ENCODE peak calls at places on chromosomes 6 and 20, in four cellular contexts. One of them, this sample, is unnamed.

GRCh38 chr20:20593447-20594170 is 118.8 kb downstream of the RALGAPA2 start:
- DNase-seq in HL-60: no peak
- DNase-seq in H9: peak; percentile 77
- DNase-seq in RWPE1: peak; percentile 46
- DNase-seq in this sample: peak; percentile 42

GRCh38 chr20:53829086-53829703 is 235.6 kb upstream of the ZNF217 start:
- DNase-seq in HL-60: no peak
- DNase-seq in H9: no peak
- DNase-seq in RWPE1: peak; percentile 97
- DNase-seq in this sample: no peak

GRCh38 chr6:154156135-154156948 is 117.3 kb downstream of the OPRM1 start:
- DNase-seq in HL-60: no peak
- DNase-seq in H9: peak; percentile 83
- DNase-seq in RWPE1: no peak
- DNase-seq in this sample: peak; percentile 54

GRCh38 chr6:149089508-149089907 is 228.0 kb upstream of the TAB2 start:
- DNase-seq in HL-60: no peak
- DNase-seq in H9: no peak
- DNase-seq in RWPE1: no peak
- DNase-seq in this sample: no peak

GRCh38 chr6:169646906-169647567 is 54.8 kb downstream of the WDR27 start:
- DNase-seq in HL-60: no peak
- DNase-seq in H9: peak; percentile 19
- DNase-seq in RWPE1: no peak
- DNase-seq in this sample: no peak

GRCh38 chr6:11532097-11532496 is 5.5 kb upstream of the TMEM170B start:
- DNase-seq in HL-60: no peak
- DNase-seq in H9: no peak
- DNase-seq in RWPE1: no peak
- DNase-seq in this sample: no peak

GRCh38 chr20:1298888-1299511 is 29.9 kb downstream of the SDCBP2 start:
- DNase-seq in HL-60: no peak
- DNase-seq in H9: no peak
- DNase-seq in RWPE1: no peak
- DNase-seq in this sample: no peak

GRCh38 chr6:150142304-150142656 is 564 bp upstream of the PPP1R14C start:
- DNase-seq in HL-60: peak; percentile 41
- DNase-seq in H9: no peak
- DNase-seq in RWPE1: peak; percentile 64
- DNase-seq in this sample: no peak

GRCh38 chr6:108526739-108527174 is 34.0 kb upstream of the FOXO3 start:
- DNase-seq in HL-60: no peak
- DNase-seq in H9: no peak
- DNase-seq in RWPE1: peak; percentile 41
- DNase-seq in this sample: no peak

GRCh38 chr6:108102965-108103364 is 28.4 kb upstream of the OSTM1 start:
- DNase-seq in HL-60: no peak
- DNase-seq in H9: no peak
- DNase-seq in RWPE1: no peak
- DNase-seq in this sample: no peak

GRCh38 chr6:26222587-26222986 is 135.4 kb downstream of the HFE start:
- DNase-seq in HL-60: no peak
- DNase-seq in H9: no peak
- DNase-seq in RWPE1: no peak
- DNase-seq in this sample: no peak

GRCh38 chr6:13068558-13069210 is 259.7 kb downstream of the TBC1D7 start:
- DNase-seq in HL-60: no peak
- DNase-seq in H9: no peak
- DNase-seq in RWPE1: no peak
- DNase-seq in this sample: peak; percentile 7

GRCh38 chr20:20212675-20213096 is 155.2 kb upstream of the INSM1 start:
- DNase-seq in HL-60: no peak
- DNase-seq in H9: no peak
- DNase-seq in RWPE1: no peak
- DNase-seq in this sample: no peak

GRCh38 chr6:46221221-46221793 is 50.5 kb upstream of the ENPP5 start:
- DNase-seq in HL-60: peak; percentile 5
- DNase-seq in H9: no peak
- DNase-seq in RWPE1: peak; percentile 36
- DNase-seq in this sample: peak; percentile 20

GRCh38 chr6:31058128-31058894 is 48.0 kb downstream of the MUC22 start:
- DNase-seq in HL-60: peak; percentile 15
- DNase-seq in H9: no peak
- DNase-seq in RWPE1: peak; percentile 89
- DNase-seq in this sample: no peak

DNA sequence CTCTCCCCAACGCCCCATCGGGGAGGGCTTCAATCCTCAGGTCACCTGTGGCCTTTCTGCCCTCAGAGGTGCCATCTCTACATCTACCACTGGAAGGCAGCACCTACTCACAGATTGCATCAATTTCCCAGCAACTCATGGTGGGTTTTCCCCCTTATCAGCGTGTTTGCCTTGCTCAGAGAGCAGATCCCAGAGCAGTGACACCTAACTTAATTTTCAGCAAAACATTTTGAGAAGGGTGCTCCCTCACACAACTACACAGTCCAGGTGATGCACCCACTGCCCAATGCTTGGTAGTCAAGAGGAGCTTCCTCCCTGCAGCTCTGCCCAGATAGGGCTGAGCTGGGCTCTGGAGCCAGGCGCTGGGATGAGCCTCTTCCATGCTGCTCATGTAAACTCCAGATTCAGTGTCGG is 48.2 kb downstream of the PLG start:
- DNase-seq in HL-60: no peak
- DNase-seq in H9: peak; percentile 81
- DNase-seq in RWPE1: peak; percentile 29
- DNase-seq in this sample: peak; percentile 57
- TF ChIP-seq CTCF in HL-60: peak; percentile 41
- TF ChIP-seq CTCF in H9: peak; percentile 93
- TF ChIP-seq CTCF in RWPE1: peak; percentile 21
- TF ChIP-seq CTCF in this sample: peak; percentile 53

GRCh38 chr6:55886185-55886836 is 10.9 kb upstream of the BMP5 start:
- DNase-seq in HL-60: no peak
- DNase-seq in H9: no peak
- DNase-seq in RWPE1: no peak
- DNase-seq in this sample: no peak
- TF ChIP-seq CTCF in HL-60: no peak
- TF ChIP-seq CTCF in H9: peak; percentile 67
- TF ChIP-seq CTCF in RWPE1: peak; percentile 40
- TF ChIP-seq CTCF in this sample: peak; percentile 37

DNA sequence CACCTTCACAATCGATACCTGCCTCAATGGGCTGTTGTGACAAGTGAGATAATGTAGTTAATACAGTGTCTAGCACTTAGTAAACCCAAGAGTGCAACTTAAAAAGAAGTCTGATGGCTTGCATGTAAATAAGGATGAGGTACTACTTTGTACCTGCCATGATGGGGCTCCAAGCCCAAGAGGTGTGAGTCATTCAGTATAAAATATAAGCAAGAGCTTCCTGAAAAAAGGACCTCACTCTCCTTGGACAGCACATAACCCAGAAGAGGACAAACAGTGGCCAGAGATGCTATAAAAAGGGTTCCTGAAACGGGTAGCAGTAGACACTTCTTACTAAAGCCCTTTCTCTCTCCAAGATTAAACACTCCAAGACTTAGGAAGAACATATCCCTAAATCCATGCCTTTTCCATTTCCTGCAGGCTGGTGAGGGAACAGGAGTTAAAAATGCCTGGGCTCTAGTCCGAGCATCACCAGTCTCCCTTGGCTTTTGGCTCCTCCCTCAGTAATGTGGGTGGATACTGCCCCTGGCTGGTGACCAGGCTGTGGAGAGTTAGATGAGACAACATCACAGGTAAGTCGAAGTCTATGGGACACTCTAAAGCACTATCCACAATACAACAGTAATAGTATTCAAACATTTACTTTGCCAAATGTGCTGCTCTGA is 4.2 kb downstream of the UBE2V1 start:
- DNase-seq in HL-60: no peak
- DNase-seq in H9: no peak
- DNase-seq in RWPE1: no peak
- DNase-seq in this sample: no peak
- TF ChIP-seq CTCF in HL-60: no peak
- TF ChIP-seq CTCF in H9: no peak
- TF ChIP-seq CTCF in RWPE1: no peak
- TF ChIP-seq CTCF in this sample: no peak

GRCh38 chr6:137977206-137977605 is 110.1 kb downstream of the TNFAIP3 start:
- DNase-seq in HL-60: no peak
- DNase-seq in H9: no peak
- DNase-seq in RWPE1: no peak
- DNase-seq in this sample: no peak

GRCh38 chr6:137973201-137973600 is 106.1 kb downstream of the TNFAIP3 start:
- DNase-seq in HL-60: no peak
- DNase-seq in H9: no peak
- DNase-seq in RWPE1: no peak
- DNase-seq in this sample: no peak

GRCh38 chr6:137976430-137976829 is 109.4 kb downstream of the TNFAIP3 start:
- DNase-seq in HL-60: no peak
- DNase-seq in H9: no peak
- DNase-seq in RWPE1: no peak
- DNase-seq in this sample: no peak

GRCh38 chr6:137977814-137978213 is 110.8 kb downstream of the TNFAIP3 start:
- DNase-seq in HL-60: no peak
- DNase-seq in H9: no peak
- DNase-seq in RWPE1: no peak
- DNase-seq in this sample: no peak

DNA sequence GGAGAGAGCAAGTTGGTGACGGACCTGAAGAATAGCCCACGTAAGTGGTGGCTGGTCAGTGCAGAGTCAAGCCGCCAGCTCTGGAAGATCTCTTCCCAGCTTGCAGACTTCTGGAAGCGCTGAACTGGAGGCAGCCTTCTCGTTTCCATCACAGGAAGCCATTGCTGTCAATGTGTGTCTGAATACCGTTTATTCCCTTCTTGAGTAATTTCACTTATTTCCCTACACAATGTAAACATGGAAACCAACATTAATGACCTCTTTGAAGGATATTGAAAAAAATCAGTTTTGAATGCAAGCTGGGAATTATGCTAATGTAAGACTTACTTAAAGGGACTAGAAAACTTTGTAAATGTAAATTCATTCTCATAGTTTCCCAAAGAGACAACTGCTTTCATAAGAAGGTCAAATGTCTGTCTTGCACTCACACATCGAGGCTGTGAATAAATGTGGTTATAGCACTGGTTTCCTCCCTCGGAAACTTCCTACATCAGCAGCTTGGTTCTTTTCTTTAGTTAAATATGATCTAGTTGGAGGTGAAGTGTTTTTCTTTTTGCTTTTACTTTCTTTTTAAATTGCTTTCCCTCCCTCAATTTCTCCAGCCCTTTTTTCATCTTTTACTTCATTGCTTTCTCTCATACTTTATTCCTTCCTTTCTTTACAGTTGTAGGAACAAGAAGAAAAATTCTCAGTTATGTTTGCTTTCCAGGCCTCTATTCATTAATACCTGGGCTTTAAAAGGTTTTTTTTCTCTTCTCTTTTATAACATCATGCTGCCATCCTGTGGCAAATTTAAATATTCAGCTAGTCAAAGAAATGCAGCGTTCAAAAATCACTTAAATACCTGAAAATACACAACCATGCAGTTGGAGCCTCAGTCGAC is 108.2 kb downstream of the TNFAIP3 start:
- DNase-seq in HL-60: peak; percentile 52
- DNase-seq in H9: no peak
- DNase-seq in RWPE1: peak; percentile 20
- DNase-seq in this sample: no peak
- TF ChIP-seq CTCF in HL-60: no peak
- TF ChIP-seq CTCF in H9: peak; percentile 34
- TF ChIP-seq CTCF in RWPE1: peak; percentile 40
- TF ChIP-seq CTCF in this sample: no peak

GRCh38 chr6:117550078-117550600 is 52.2 kb downstream of the GOPC start:
- DNase-seq in HL-60: no peak
- DNase-seq in H9: no peak
- DNase-seq in RWPE1: no peak
- DNase-seq in this sample: no peak

GRCh38 chr6:117549606-117550005 is 52.7 kb downstream of the GOPC start:
- DNase-seq in HL-60: no peak
- DNase-seq in H9: no peak
- DNase-seq in RWPE1: no peak
- DNase-seq in this sample: no peak

GRCh38 chr6:117546674-117547073 is 55.6 kb downstream of the GOPC start:
- DNase-seq in HL-60: no peak
- DNase-seq in H9: no peak
- DNase-seq in RWPE1: no peak
- DNase-seq in this sample: no peak

GRCh38 chr6:117548797-117549301 is 53.5 kb downstream of the GOPC start:
- DNase-seq in HL-60: no peak
- DNase-seq in H9: no peak
- DNase-seq in RWPE1: peak; percentile 80
- DNase-seq in this sample: no peak

GRCh38 chr6:117547688-117548621 is 54.4 kb downstream of the GOPC start:
- DNase-seq in HL-60: no peak
- DNase-seq in H9: peak; percentile 56
- DNase-seq in RWPE1: no peak
- DNase-seq in this sample: no peak
- TF ChIP-seq CTCF in HL-60: no peak
- TF ChIP-seq CTCF in H9: no peak
- TF ChIP-seq CTCF in RWPE1: no peak
- TF ChIP-seq CTCF in this sample: no peak